ENCODE peak calls at places on chromosome 6, in six cellular contexts. I is neural progenitor cell; A is AG10803; X is CD8-positive, alpha-beta T cell; G is amniotic stem cell; V is gastrocnemius medialis. S is an unnamed sample.

GRCh38 chr6:157632821-157633220 is 190.2 kb upstream of the SNX9 start:
- DNase-seq in I (no peak), A (peak), X (no peak), G (peak), V (no peak), S (no peak)

GRCh38 chr6:43009124-43009523 is 4.6 kb downstream of the MEA1 start:
- DNase-seq in I (peak), A (peak), X (peak), G (no peak), V (no peak), S (peak)

GRCh38 chr6:98641929-98642328 is 192.4 kb upstream of the POU3F2 start:
- DNase-seq in I (peak), A (peak), X (no peak), G (no peak), V (no peak), S (no peak)

GRCh38 chr6:170311696-170312095 is 5.1 kb downstream of the FAM120B start:
- DNase-seq in I (no peak), A (peak), X (no peak), G (no peak), V (no peak), S (no peak)

GRCh38 chr6:44151348-44152108 is 7.1 kb upstream of the CAPN11 start:
- DNase-seq in I (peak), A (peak), X (peak), G (no peak), V (peak), S (peak)

GRCh38 chr6:105804436-105804835 is 281.7 kb upstream of the PRDM1 start:
- DNase-seq in I (no peak), A (peak), X (no peak), G (peak), V (no peak), S (no peak)

GRCh38 chr6:3612341-3613041 is 139.0 kb downstream of the PXDC1 start:
- DNase-seq in I (no peak), A (peak), X (no peak), G (peak), V (no peak), S (no peak)

GRCh38 chr6:56874328-56874727 is 80.6 kb upstream of the BEND6 start:
- DNase-seq in I (no peak), A (no peak), X (no peak), G (no peak), V (no peak), S (no peak)

GRCh38 chr6:31585531-31585930 is 546 bp upstream of the LST1 start:
- DNase-seq in I (peak), A (no peak), X (peak), G (no peak), V (no peak), S (peak)

GRCh38 chr6:146337376-146337775 is 206.3 kb upstream of the RAB32 start:
- DNase-seq in I (no peak), A (no peak), X (no peak), G (no peak), V (no peak), S (no peak)

GRCh38 chr6:21679761-21680265 is 86.3 kb downstream of the SOX4 start:
- DNase-seq in I (no peak), A (peak), X (no peak), G (no peak), V (no peak), S (no peak)

GRCh38 chr6:42278131-42278853 is 60.6 kb upstream of the MRPS10 start:
- DNase-seq in I (no peak), A (no peak), X (peak), G (no peak), V (no peak), S (peak)

GRCh38 chr6:11911535-11911934 is 100.6 kb upstream of the HIVEP1 start:
- DNase-seq in I (no peak), A (peak), X (no peak), G (no peak), V (no peak), S (no peak)

S was measured in endodermal cell.